ENCODE peak calls at places on chromosomes 4 and X, in four cellular contexts. X is stimulated activated CD4-positive, alpha-beta T cell treated with anti-CD3 and anti-CD28 coated beads, TNF-alpha, amount 100 ng/mL, for 48 hours; M is ovary; C is foreskin fibroblast. D is an unnamed sample.

GRCh38 chr4:126123933-126124332 is 809.2 kb downstream of the FAT4 start:
- DNase-seq in C (no peak), M (no peak), X (no peak), D (no peak)

GRCh38 chr4:48173055-48173991 is 39.3 kb upstream of the TXK start:
- DNase-seq in C (peak; percentile 61), M (no peak), X (no peak), D (peak; percentile 54)

GRCh38 chr4:137641554-137641953 is 109.3 kb upstream of the PCDH18 start:
- DNase-seq in C (peak; percentile 63), X (no peak), M (no peak), D (peak; percentile 95)

GRCh38 chr4:110621839-110622751 is 782 bp downstream of the PITX2 start:
- DNase-seq in C (no peak), M (no peak), X (no peak), D (no peak)

GRCh38 chr4:8289956-8290700 is 20.6 kb downstream of the HTRA3 start:
- DNase-seq in M (peak; percentile 17), C (no peak), X (no peak), D (no peak)

GRCh38 chr4:40848251-40848650 is 98.5 kb downstream of the NSUN7 start:
- DNase-seq in C (no peak), M (no peak), X (no peak), D (no peak)

GRCh38 chr4:69858683-69859082 is 1.3 kb downstream of the SULT1E1 start:
- DNase-seq in M (no peak), C (no peak), X (no peak), D (no peak)

GRCh38 chrX:149275836-149276235 is 229.3 kb downstream of the IDS start:
- DNase-seq in X (no peak), C (peak; percentile 9), M (no peak), D (no peak)

GRCh38 chr4:24885342-24885741 is 27.5 kb downstream of the CCDC149 start:
- DNase-seq in M (no peak), X (no peak), C (no peak), D (peak; percentile 14)

GRCh38 chrX:18674417-18674787 is 2.5 kb upstream of the RS1 start:
- DNase-seq in C (no peak), M (peak; percentile 48), X (no peak), D (no peak)

GRCh38 chr4:123819362-123820035 is 422.9 kb downstream of the SPRY1 start:
- DNase-seq in C (no peak), X (no peak), M (no peak), D (no peak)

GRCh38 chrX:109475174-109475891 is 6.6 kb downstream of the GUCY2F start:
- DNase-seq in M (peak; percentile 42), X (no peak), C (peak; percentile 42), D (peak; percentile 25)

GRCh38 chr4:111930658-111931057 is 214.6 kb upstream of the FAM241A start:
- DNase-seq in X (no peak), C (no peak), M (no peak), D (no peak)

GRCh38 chr4:17336524-17336941 is 175.4 kb downstream of the QDPR start:
- DNase-seq in X (peak; percentile 43), M (no peak), C (no peak), D (no peak)

GRCh38 chr4:69322055-69322454 is 41.8 kb downstream of the UGT2B28 start:
- DNase-seq in C (no peak), M (no peak), X (no peak), D (no peak)

GRCh38 chrX:115234220-115234557 is 293 bp upstream of the LRCH2 start:
- DNase-seq in C (no peak), M (no peak), X (no peak), D (no peak)

GRCh38 chr4:7186516-7187296 is 5.6 kb upstream of the SORCS2 start:
- DNase-seq in C (no peak), M (no peak), X (no peak), D (no peak)

GRCh38 chr4:8285976-8286718 is 16.6 kb downstream of the HTRA3 start:
- DNase-seq in C (no peak), X (no peak), M (peak; percentile 30), D (no peak)

GRCh38 chr4:83629945-83630684 is 94.2 kb downstream of the GPAT3 start:
- DNase-seq in M (no peak), C (peak; percentile 76), X (no peak), D (no peak)

GRCh38 chr4:8201341-8201781 is 2.3 kb downstream of the SH3TC1 start:
- DNase-seq in X (no peak), M (no peak), C (no peak), D (no peak)

GRCh38 chrX:53166103-53166502 is 58.9 kb downstream of the KDM5C start:
- DNase-seq in M (no peak), C (no peak), X (no peak), D (no peak)

GRCh38 chr4:38759077-38759789 is 23.6 kb downstream of the TLR10 start:
- DNase-seq in X (peak; percentile 25), C (peak; percentile 71), M (peak; percentile 69), D (peak; percentile 81)

GRCh38 chr4:21765810-21766407 is 182.7 kb downstream of the KCNIP4 start:
- DNase-seq in X (no peak), M (no peak), C (peak; percentile 28), D (no peak)

GRCh38 chrX:50067435-50068292 is 133.1 kb downstream of the AKAP4 start:
- DNase-seq in C (peak; percentile 1), M (no peak), X (no peak), D (no peak)

D was measured in stromal cell of bone marrow.